ENCODE peak calls at places on chromosome 5, in six cellular contexts. D is HepG2, U is body of pancreas, J is tibial nerve, K is K562, I is upper lobe of left lung. L is an unnamed sample.

GRCh38 chr5:37712750-37713149 is 127.1 kb downstream of the GDNF start:
- DNase-seq in K (no peak), I (no peak), J (no peak), D (no peak), U (no peak), L (no peak)

GRCh38 chr5:54390015-54390414 is 65.5 kb upstream of the HSPB3 start:
- DNase-seq in K (peak), J (peak), I (no peak), U (peak), D (no peak), L (peak)

GRCh38 chr5:33557605-33558004 is 116.8 kb downstream of the TARS1 start:
- DNase-seq in I (no peak), U (no peak), D (no peak), K (peak), J (no peak), L (no peak)

GRCh38 chr5:120869831-120870230 is 405.7 kb downstream of the PRR16 start:
- DNase-seq in D (no peak), J (no peak), K (no peak), I (no peak), U (no peak), L (no peak)

GRCh38 chr5:73796164-73797141 is 170.5 kb downstream of the ARHGEF28 start:
- DNase-seq in K (peak), U (peak), D (peak), J (peak), I (peak), L (peak)

GRCh38 chr5:78896128-78896527 is 89.0 kb downstream of the ARSB start:
- DNase-seq in J (no peak), U (no peak), I (no peak), K (no peak), D (no peak), L (no peak)

GRCh38 chr5:135697959-135698345 is 119.2 kb upstream of the CXCL14 start:
- DNase-seq in K (no peak), I (no peak), D (no peak), J (no peak), U (no peak), L (no peak)

GRCh38 chr5:92694067-92694466 is 887.0 kb downstream of the NR2F1-AS1 start:
- DNase-seq in J (no peak), D (no peak), U (no peak), K (no peak), I (no peak), L (no peak)

GRCh38 chr5:5270958-5271605 is 131.0 kb downstream of the ADAMTS16 start:
- DNase-seq in D (peak), K (peak), U (peak), J (peak), I (peak), L (peak)

GRCh38 chr5:97554992-97555981 is 372.2 kb upstream of the RIOK2 start:
- DNase-seq in D (no peak), U (no peak), I (no peak), J (no peak), K (no peak), L (no peak)

GRCh38 chr5:62082370-62082778 is 223.6 kb upstream of the KIF2A start:
- DNase-seq in D (no peak), K (no peak), U (no peak), I (no peak), J (no peak), L (peak)

GRCh38 chr5:10712574-10713366 is 48.3 kb downstream of the DAP start:
- DNase-seq in K (no peak), U (no peak), J (no peak), D (no peak), I (no peak), L (no peak)

GRCh38 chr5:75567710-75568109 is 43.5 kb upstream of the ANKDD1B start:
- DNase-seq in K (peak), J (no peak), D (no peak), U (no peak), I (no peak), L (peak)

GRCh38 chr5:95903838-95904237 is 57.8 kb downstream of the ELL2 start:
- DNase-seq in J (no peak), I (no peak), K (no peak), U (no peak), D (no peak), L (no peak)

GRCh38 chr5:72427488-72428437 is 79.4 kb downstream of the ZNF366 start:
- DNase-seq in I (no peak), D (no peak), K (no peak), U (no peak), J (no peak), L (peak)

GRCh38 chr5:99349842-99350241 is 421.0 kb upstream of the CHD1 start:
- DNase-seq in U (no peak), K (no peak), D (no peak), I (no peak), J (no peak), L (no peak)

GRCh38 chr5:99045864-99046263 is 117.1 kb upstream of the CHD1 start:
- DNase-seq in I (no peak), J (no peak), U (no peak), D (no peak), K (no peak), L (no peak)

GRCh38 chr5:14305045-14305444 is 161.9 kb downstream of the TRIO start:
- DNase-seq in I (peak), K (peak), D (no peak), J (no peak), U (no peak), L (peak)

GRCh38 chr5:72067682-72068470 is 39.4 kb upstream of the MAP1B start:
- DNase-seq in U (no peak), I (no peak), D (no peak), J (no peak), K (peak), L (peak)

GRCh38 chr5:149550267-149550582 is 1.0 kb downstream of the CSNK1A1 start:
- DNase-seq in K (no peak), J (peak), I (peak), U (no peak), D (no peak), L (peak)

GRCh38 chr5:164097747-164098146 is 592.3 kb downstream of the MAT2B start:
- DNase-seq in J (no peak), D (no peak), K (no peak), U (no peak), I (no peak), L (no peak)

GRCh38 chr5:30069441-30070263 is 1123.8 kb upstream of the CDH6 start:
- DNase-seq in K (no peak), U (no peak), D (no peak), I (no peak), J (no peak), L (no peak)

GRCh38 chr5:178483620-178484019 is 106.6 kb downstream of the COL23A1 start:
- DNase-seq in I (peak), J (peak), U (no peak), D (no peak), K (no peak), L (peak)

GRCh38 chr5:140634103-140634502 is 1.1 kb upstream of the CD14 start:
- DNase-seq in D (no peak), I (no peak), U (no peak), J (no peak), K (no peak), L (no peak)

GRCh38 chr5:140632366-140633080 is 452 bp downstream of the CD14 start:
- DNase-seq in J (peak), I (peak), U (peak), D (no peak), K (no peak), L (no peak)

GRCh38 chr5:140631063-140631462 is 1.9 kb downstream of the CD14 start:
- DNase-seq in I (peak), K (no peak), J (no peak), D (no peak), U (no peak), L (no peak)

GRCh38 chr5:140631831-140632365 is 1.1 kb downstream of the CD14 start:
- DNase-seq in D (no peak), J (no peak), U (peak), K (no peak), I (no peak), L (no peak)

GRCh38 chr5:140633081-140633471 is at the start of gene CD14:
- DNase-seq in J (peak), I (peak), D (peak), K (no peak), U (peak), L (no peak)
- TF ChIP-seq POLR2A in J (no peak), I (peak), D (no peak), K (no peak), U (no peak), L (no peak)

GRCh38 chr5:63794979-63795378 is 167.3 kb downstream of the HTR1A start:
- DNase-seq in I (no peak), U (no peak), J (no peak), D (no peak), K (no peak), L (no peak)

GRCh38 chr5:63794296-63794695 is 167.9 kb downstream of the HTR1A start:
- DNase-seq in K (no peak), D (no peak), J (no peak), I (no peak), U (no peak), L (no peak)
- TF ChIP-seq POLR2A in K (no peak), D (no peak), J (no peak), I (no peak), U (no peak), L (no peak)

GRCh38 chr5:112975721-112976431 is 722 bp upstream of the DCP2 start:
- DNase-seq in I (no peak), U (no peak), D (no peak), K (no peak), J (no peak), L (no peak)
- TF ChIP-seq POLR2A in I (no peak), U (no peak), D (no peak), K (no peak), J (no peak), L (no peak)

GRCh38 chr5:55712023-55712859 is at the start of gene SLC38A9:
- DNase-seq in J (peak), I (peak), D (peak), K (peak), U (peak), L (peak)
- TF ChIP-seq POLR2A in J (no peak), I (peak), D (peak), K (peak), U (peak), L (peak)

GRCh38 chr5:150638488-150639316 is 1.8 kb upstream of the SYNPO start:
- DNase-seq in I (no peak), K (no peak), D (no peak), U (no peak), J (no peak), L (no peak)

GRCh38 chr5:150639317-150639738 is 1.1 kb upstream of the SYNPO start:
- DNase-seq in J (no peak), K (no peak), D (no peak), U (no peak), I (no peak), L (no peak)

GRCh38 chr5:150638053-150638444 is 2.4 kb upstream of the SYNPO start:
- DNase-seq in I (no peak), U (no peak), K (no peak), D (no peak), J (no peak), L (no peak)

GRCh38 chr5:150636391-150637244 is 3.8 kb upstream of the SYNPO start:
- DNase-seq in I (peak), J (peak), D (no peak), K (no peak), U (peak), L (no peak)

GRCh38 chr5:150637245-150638052 is 3.0 kb upstream of the SYNPO start:
- DNase-seq in U (no peak), D (peak), I (no peak), J (no peak), K (no peak), L (peak)
- TF ChIP-seq POLR2A in U (peak), D (no peak), I (peak), J (no peak), K (no peak), L (no peak)

GRCh38 chr5:39116347-39116899 is 42.2 kb upstream of the RICTOR start:
- DNase-seq in U (no peak), K (peak), D (no peak), J (no peak), I (no peak), L (no peak)
- TF ChIP-seq POLR2A in U (no peak), K (no peak), D (no peak), J (no peak), I (no peak), L (no peak)

L was measured in H54.